ENCODE peak calls at places on chromosome 17, in four cellular contexts. Q is right cardiac atrium, C is neuronal stem cell, Z is AG10803. E is an unnamed sample.

GRCh38 chr17:78163881-78164747 is 4.3 kb upstream of the SYNGR2 start:
- DNase-seq in C (no peak), Z (no peak), Q (no peak), E (no peak)

GRCh38 chr17:28426081-28426519 is 20.1 kb upstream of the SLC46A1 start:
- DNase-seq in Q (no peak), C (no peak), Z (no peak), E (no peak)

GRCh38 chr17:29825604-29826003 is 104.4 kb downstream of the SSH2 start:
- DNase-seq in Q (no peak), C (no peak), Z (no peak), E (no peak)

GRCh38 chr17:69878661-69879060 is 196.4 kb upstream of the KCNJ16 start:
- DNase-seq in Z (peak), Q (no peak), C (no peak), E (no peak)

GRCh38 chr17:64785050-64785449 is 122.9 kb upstream of the SMURF2 start:
- DNase-seq in Z (no peak), Q (no peak), C (no peak), E (no peak)

GRCh38 chr17:45253879-45254278 is 8.0 kb downstream of the SPATA32 start:
- DNase-seq in Z (no peak), Q (peak), C (no peak), E (no peak)

GRCh38 chr17:30363715-30364202 is 15.0 kb upstream of the CPD start:
- DNase-seq in C (no peak), Q (no peak), Z (peak), E (no peak)

GRCh38 chr17:80220709-80221215 is 535 bp downstream of the SLC26A11 start:
- DNase-seq in Z (no peak), C (no peak), Q (peak), E (no peak)

GRCh38 chr17:5785343-5785742 is 201.0 kb upstream of the NLRP1 start:
- DNase-seq in Z (peak), Q (no peak), C (no peak), E (no peak)

GRCh38 chr17:7064248-7064647 is 15.8 kb downstream of the CLEC10A start:
- DNase-seq in Q (no peak), C (no peak), Z (no peak), E (no peak)

GRCh38 chr17:65711671-65712276 is 150.3 kb upstream of the AXIN2 start:
- DNase-seq in C (no peak), Q (no peak), Z (no peak), E (no peak)

DNA sequence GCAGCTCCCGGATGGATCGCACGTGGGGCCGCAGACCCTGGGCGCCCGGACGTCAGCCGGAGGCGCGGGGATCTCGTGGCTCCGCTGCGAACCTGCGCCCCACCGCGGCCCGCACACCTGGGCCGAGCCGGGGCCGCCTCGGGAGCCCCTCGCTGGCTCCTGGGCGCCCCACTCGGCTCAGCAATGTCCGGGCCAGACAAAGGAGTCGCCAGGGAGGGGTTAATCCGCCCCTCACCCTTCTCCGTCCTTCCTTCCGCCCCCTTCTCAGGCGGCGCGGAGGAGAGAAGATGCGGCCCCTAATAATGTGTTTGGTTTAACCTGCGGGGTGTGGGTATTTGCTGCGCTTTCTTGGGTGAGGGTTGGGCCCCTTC is 47.6 kb upstream of the SLC38A10 start:
- DNase-seq in C (no peak), Q (no peak), Z (no peak), E (no peak)
- H3K4me3 ChIP-seq in C (peak), Q (peak), Z (peak), E (peak)

DNA sequence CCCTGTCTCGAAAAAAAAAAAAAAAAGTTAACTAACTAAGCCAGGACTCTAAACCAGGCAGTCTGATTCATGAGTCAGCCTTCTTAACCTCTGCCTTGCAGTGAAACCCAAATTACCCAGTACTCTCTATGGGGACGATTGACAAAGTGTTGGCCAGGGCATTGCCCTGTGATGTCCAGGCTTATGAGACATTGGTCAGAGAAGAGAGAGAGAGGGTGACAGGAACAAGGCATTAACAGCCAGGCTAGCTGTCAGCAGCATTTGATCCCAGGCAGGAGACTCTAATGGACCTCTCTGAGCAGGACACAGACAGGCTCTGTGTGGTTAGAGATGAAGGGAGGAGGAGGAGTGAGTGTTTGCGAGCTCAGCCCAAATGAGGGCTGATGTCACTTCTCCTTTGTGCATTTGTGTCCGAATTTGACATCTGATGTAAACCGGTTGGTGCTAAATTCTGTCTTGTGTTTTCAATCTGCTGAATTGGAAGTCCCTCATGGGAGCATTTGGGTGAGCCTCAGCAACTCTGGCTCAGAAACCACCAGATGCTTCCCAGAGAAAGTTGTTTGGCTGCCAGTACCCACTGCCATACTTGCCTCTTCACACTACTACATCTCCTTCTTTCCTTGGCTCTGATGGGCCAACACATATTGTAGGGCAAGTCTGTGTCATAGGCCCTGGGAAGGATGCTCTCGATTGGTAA is 4.3 kb upstream of the MYL4 start:
- DNase-seq in Q (no peak), Z (peak), C (no peak), E (peak)
- H3K4me3 ChIP-seq in Q (no peak), Z (peak), C (no peak), E (peak)

GRCh38 chr17:1967092-1967662 is 58.0 kb downstream of the RTN4RL1 start:
- DNase-seq in Q (no peak), C (no peak), Z (no peak), E (no peak)
- H3K4me3 ChIP-seq in Q (no peak), C (no peak), Z (no peak), E (no peak)

GRCh38 chr17:17681187-17681743 is at the start of gene RAI1:
- DNase-seq in Q (peak), C (no peak), Z (peak), E (peak)
- H3K4me3 ChIP-seq in Q (peak), C (peak), Z (peak), E (peak)

GRCh38 chr17:75087182-75087557 is 584 bp upstream of the SLC16A5 start:
- DNase-seq in Z (no peak), C (no peak), Q (no peak), E (no peak)
- H3K4me3 ChIP-seq in Z (peak), C (peak), Q (peak), E (peak)

GRCh38 chr17:73142763-73143395 is 21.9 kb upstream of the SSTR2 start:
- DNase-seq in Q (no peak), C (no peak), Z (peak), E (no peak)

GRCh38 chr17:73138541-73139138 is 26.2 kb upstream of the SSTR2 start:
- DNase-seq in Z (no peak), C (no peak), Q (no peak), E (no peak)

GRCh38 chr17:73139296-73139695 is 25.5 kb upstream of the SSTR2 start:
- DNase-seq in C (no peak), Z (no peak), Q (no peak), E (no peak)

GRCh38 chr17:73141411-73141810 is 23.4 kb upstream of the SSTR2 start:
- DNase-seq in Q (no peak), C (no peak), Z (no peak), E (no peak)

DNA sequence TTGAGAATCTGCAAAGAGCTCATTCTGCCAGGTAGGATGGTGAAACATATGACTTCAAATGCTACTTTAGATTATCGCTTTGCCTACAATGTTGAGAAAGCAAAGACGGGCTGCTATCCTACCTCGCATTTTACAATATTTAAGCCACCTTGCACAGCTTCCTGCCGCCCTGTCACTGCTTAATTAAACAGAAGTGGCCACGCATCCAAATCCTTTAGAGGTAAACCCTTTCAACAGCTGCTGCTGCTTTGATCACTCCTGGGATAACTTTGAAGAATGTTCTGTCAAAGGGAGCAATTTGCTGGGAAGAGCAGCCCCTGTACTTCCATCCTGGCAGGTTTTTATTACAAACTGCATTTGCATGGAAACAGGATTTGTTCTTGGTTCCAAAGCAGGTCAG is 24.3 kb upstream of the SSTR2 start:
- DNase-seq in Q (no peak), Z (no peak), C (no peak), E (no peak)
- H3K4me3 ChIP-seq in Q (no peak), Z (no peak), C (no peak), E (no peak)